ENCODE peak calls at places on chromosomes 12 and 14, in five cellular contexts. J is NCI-H1694 treated with DMSO at 0.1 percent for 48 hours, W is Panc1, P is fibroblast of lung, L is H4. F is an unnamed sample.

GRCh38 chr12:50400104-50400637 is 514 bp upstream of the LARP4 start:
- DNase-seq in J (no peak), W (no peak), P (no peak), L (no peak), F (peak; percentile 73)

GRCh38 chr12:93419388-93420034 is 22.2 kb downstream of the UBE2N start:
- DNase-seq in J (peak; percentile 58), L (peak; percentile 44), P (peak; percentile 55), W (no peak), F (no peak)

GRCh38 chr14:31937730-31938346 is 139.3 kb upstream of the ARHGAP5 start:
- DNase-seq in W (peak; percentile 89), L (peak; percentile 91), P (peak; percentile 87), J (no peak), F (peak; percentile 57)

GRCh38 chr12:111584959-111585358 is 14.2 kb downstream of the ATXN2 start:
- DNase-seq in W (no peak), L (no peak), P (no peak), J (no peak), F (no peak)

GRCh38 chr14:79570648-79571047 is 640.7 kb downstream of the DIO2 start:
- DNase-seq in J (no peak), W (no peak), L (no peak), P (no peak), F (no peak)

GRCh38 chr14:54781936-54782802 is 120.5 kb downstream of the GCH1 start:
- DNase-seq in J (peak; percentile 67), P (no peak), L (no peak), W (no peak), F (no peak)

GRCh38 chr12:91565816-91566215 is 383.2 kb upstream of the DCN start:
- DNase-seq in P (no peak), J (no peak), L (no peak), W (no peak), F (no peak)

GRCh38 chr12:47819544-47819901 is 180 bp downstream of the HDAC7 start:
- DNase-seq in J (no peak), W (no peak), P (no peak), L (no peak), F (no peak)

GRCh38 chr14:62185078-62185477 is 422.9 kb downstream of the SNAPC1 start:
- DNase-seq in J (no peak), W (no peak), P (peak; percentile 13), L (peak; percentile 19), F (no peak)

GRCh38 chr12:10615532-10615931 is 2.1 kb upstream of the MAGOHB start:
- DNase-seq in L (peak; percentile 12), W (no peak), J (no peak), P (no peak), F (no peak)

GRCh38 chr12:59823535-59823934 is 227.7 kb downstream of the SLC16A7 start:
- DNase-seq in J (no peak), P (no peak), L (no peak), W (no peak), F (no peak)

GRCh38 chr12:121590476-121591143 is 9.8 kb upstream of the KDM2B start:
- DNase-seq in J (no peak), P (peak; percentile 71), W (no peak), L (peak; percentile 29), F (peak; percentile 43)

GRCh38 chr12:90896164-90896563 is 58.8 kb downstream of the CCER1 start:
- DNase-seq in W (no peak), L (no peak), P (peak; percentile 92), J (no peak), F (no peak)

GRCh38 chr12:10205251-10205807 is 7.3 kb upstream of the GABARAPL1 start:
- DNase-seq in L (peak; percentile 18), W (no peak), J (no peak), P (peak; percentile 48), F (no peak)

GRCh38 chr14:36019126-36019525 is 157.4 kb downstream of the PTCSC3 start:
- DNase-seq in J (no peak), P (peak; percentile 54), W (no peak), L (no peak), F (no peak)

GRCh38 chr14:101072945-101073597 is 169.5 kb upstream of the RTL1 start:
- DNase-seq in W (peak; percentile 75), P (peak; percentile 98), L (peak; percentile 99), J (peak; percentile 81), F (peak; percentile 85)

GRCh38 chr12:77893918-77894317 is 63.2 kb downstream of the NAV3 start:
- DNase-seq in L (no peak), P (peak; percentile 43), W (peak; percentile 28), J (no peak), F (peak; percentile 38)

GRCh38 chr14:81319314-81319713 is 80.8 kb downstream of the STON2 start:
- DNase-seq in J (no peak), W (no peak), P (no peak), L (no peak), F (no peak)

GRCh38 chr14:105497671-105498429 is 6.8 kb downstream of the TEDC1 start:
- DNase-seq in P (no peak), J (no peak), L (no peak), W (no peak), F (peak; percentile 30)

GRCh38 chr12:132489602-132490239 is at the start of gene FBRSL1:
- DNase-seq in J (peak; percentile 72), L (peak; percentile 79), P (peak; percentile 73), W (no peak), F (peak; percentile 72)

GRCh38 chr14:94888108-94888507 is 118.2 kb upstream of the GSC start:
- DNase-seq in L (no peak), P (no peak), W (no peak), J (no peak), F (no peak)

GRCh38 chr12:625998-626397 is 37.2 kb downstream of the NINJ2 start:
- DNase-seq in P (no peak), W (no peak), L (no peak), J (no peak), F (no peak)

GRCh38 chr12:51976376-51977160 is 25.1 kb downstream of the ACVR1B start:
- DNase-seq in P (peak; percentile 76), J (no peak), L (no peak), W (no peak), F (no peak)